ENCODE peak calls at places on chromosomes 16 and 17, in ten cellular contexts. W is H1, A is GM12865, R is fibroblast of pulmonary artery, Z is cardiac muscle cell, U is MCF 10A, T is ascending aorta, P is foreskin fibroblast, M is omental fat pad, B is HCT116. F is an unnamed sample.
A peak's percentile ranks its signal among the peaks of the same experiment; 100 is the strongest.

GRCh38 chr17:53662608-53663007 is 160.1 kb upstream of the KIF2B start:
- DNase-seq in R (no peak), B (no peak), A (no peak), U (no peak), Z (no peak), T (no peak), W (no peak), M (no peak), P (no peak), F (no peak)

GRCh38 chr16:19871721-19872120 is 12.9 kb downstream of the GPRC5B start:
- DNase-seq in T (no peak), U (no peak), Z (no peak), R (no peak), W (no peak), A (no peak), P (no peak), M (no peak), B (no peak), F (no peak)

GRCh38 chr17:47404006-47404405 is 80.3 kb downstream of the EFCAB13 start:
- DNase-seq in P (no peak), M (no peak), T (no peak), R (no peak), U (no peak), A (no peak), Z (no peak), B (no peak), W (no peak), F (no peak)

GRCh38 chr17:77316651-77317050 is 175.9 kb downstream of the SEC14L1 start:
- DNase-seq in W (no peak), B (no peak), M (no peak), P (no peak), R (no peak), T (no peak), Z (no peak), A (no peak), U (no peak), F (no peak)

GRCh38 chr16:17468611-17469010 is 2.1 kb downstream of the XYLT1 start:
- DNase-seq in P (no peak), W (no peak), R (no peak), U (no peak), T (no peak), M (no peak), Z (no peak), B (no peak), A (no peak), F (no peak)

GRCh38 chr17:46782250-46782953 is 36.1 kb downstream of the WNT3 start:
- DNase-seq in T (no peak), Z (peak; percentile 55), B (no peak), A (peak; percentile 38), R (peak; percentile 46), W (no peak), M (no peak), P (peak; percentile 60), U (peak; percentile 68), F (no peak)

GRCh38 chr17:38451030-38451839 is 23.0 kb downstream of the ARHGAP23 start:
- DNase-seq in M (no peak), A (no peak), P (peak; percentile 91), Z (peak; percentile 46), R (peak; percentile 90), B (no peak), W (peak; percentile 93), U (peak; percentile 56), T (no peak), F (no peak)

GRCh38 chr16:57299009-57299718 is 14.7 kb upstream of the PLLP start:
- DNase-seq in A (no peak), B (no peak), U (peak; percentile 76), T (peak; percentile 90), W (no peak), Z (no peak), R (no peak), P (peak; percentile 87), M (peak; percentile 38), F (no peak)

GRCh38 chr17:52477824-52478614 is 319.5 kb upstream of the CA10 start:
- DNase-seq in Z (no peak), R (no peak), M (no peak), T (no peak), B (no peak), A (no peak), U (no peak), P (no peak), W (no peak), F (no peak)

GRCh38 chr16:16122264-16122663 is 101.0 kb downstream of the ABCC6 start:
- DNase-seq in M (no peak), B (no peak), T (no peak), Z (no peak), P (no peak), W (no peak), U (no peak), A (no peak), R (no peak), F (no peak)

GRCh38 chr16:66509576-66509975 is 40.3 kb downstream of the TK2 start:
- DNase-seq in M (no peak), Z (no peak), R (no peak), U (no peak), P (no peak), B (no peak), W (no peak), T (peak; percentile 62), A (no peak), F (no peak)

GRCh38 chr17:40107266-40107980 is 7.0 kb upstream of the NR1D1 start:
- DNase-seq in A (peak; percentile 59), B (no peak), R (peak; percentile 24), U (no peak), Z (no peak), T (no peak), P (no peak), W (no peak), M (no peak), F (no peak)

GRCh38 chr17:40110026-40110425 is 9.6 kb upstream of the NR1D1 start:
- DNase-seq in B (no peak), R (no peak), T (no peak), P (no peak), Z (no peak), A (no peak), W (no peak), U (no peak), M (no peak), F (no peak)

GRCh38 chr17:40111221-40112128 is 10.3 kb upstream of the MSL1 start:
- DNase-seq in Z (peak; percentile 95), U (peak; percentile 94), R (peak; percentile 99), P (peak; percentile 97), W (no peak), T (peak; percentile 96), B (peak; percentile 81), A (peak; percentile 88), M (peak; percentile 73), F (no peak)

GRCh38 chr17:40110457-40110856 is 10.1 kb upstream of the NR1D1 start:
- DNase-seq in P (no peak), M (no peak), Z (no peak), U (no peak), R (no peak), W (no peak), T (no peak), B (no peak), A (no peak), F (no peak)

GRCh38 chr17:40109471-40109824 is 9.1 kb upstream of the NR1D1 start:
- DNase-seq in U (peak; percentile 48), B (no peak), Z (no peak), A (no peak), P (no peak), T (no peak), M (no peak), W (no peak), R (no peak), F (no peak)
- TF ChIP-seq CTCF in U (no peak), B (peak; percentile 55), Z (peak; percentile 30), A (no peak), P (peak; percentile 19), T (no peak), M (no peak), W (no peak), R (peak; percentile 23), F (peak; percentile 43)

GRCh38 chr17:7858487-7858832 is 657 bp downstream of the CYB5D1 start:
- DNase-seq in A (peak; percentile 68), U (peak; percentile 56), P (peak; percentile 85), R (peak; percentile 50), T (no peak), W (no peak), Z (peak; percentile 62), M (no peak), B (no peak), F (no peak)
- TF ChIP-seq CTCF in A (peak; percentile 34), U (peak; percentile 59), P (peak; percentile 39), R (peak; percentile 44), T (peak; percentile 10), W (peak; percentile 33), Z (peak; percentile 43), M (peak; percentile 16), B (peak; percentile 54), F (peak; percentile 56)

GRCh38 chr16:70158261-70158939 is 15.2 kb upstream of the CLEC18C start:
- DNase-seq in P (no peak), M (no peak), W (no peak), A (no peak), Z (no peak), B (no peak), U (no peak), T (no peak), R (no peak), F (no peak)

GRCh38 chr16:70159355-70160348 is 13.9 kb upstream of the CLEC18C start:
- DNase-seq in P (peak; percentile 40), Z (peak; percentile 20), M (no peak), R (no peak), U (no peak), W (no peak), A (no peak), B (no peak), T (no peak), F (no peak)

GRCh38 chr16:70156207-70156978 is 17.2 kb upstream of the CLEC18C start:
- DNase-seq in A (no peak), B (no peak), Z (no peak), T (no peak), P (no peak), U (no peak), M (no peak), R (no peak), W (no peak), F (no peak)

GRCh38 chr16:70157105-70157476 is 16.5 kb upstream of the CLEC18C start:
- DNase-seq in P (no peak), M (no peak), W (no peak), B (no peak), U (no peak), Z (no peak), R (no peak), T (no peak), A (no peak), F (no peak)

GRCh38 chr16:70157477-70158260 is 15.9 kb upstream of the CLEC18C start:
- DNase-seq in W (no peak), R (no peak), M (no peak), Z (no peak), U (no peak), A (no peak), P (no peak), T (no peak), B (no peak), F (no peak)
- TF ChIP-seq CTCF in W (no peak), R (no peak), M (no peak), Z (no peak), U (no peak), A (no peak), P (no peak), T (no peak), B (no peak), F (no peak)

GRCh38 chr16:13435873-13436474 is 484.0 kb upstream of the ERCC4 start:
- DNase-seq in U (no peak), R (no peak), B (no peak), T (no peak), M (no peak), P (no peak), Z (no peak), W (no peak), A (peak; percentile 48), F (no peak)
- TF ChIP-seq CTCF in U (no peak), R (no peak), B (no peak), T (no peak), M (no peak), P (no peak), Z (no peak), W (no peak), A (peak; percentile 34), F (no peak)

GRCh38 chr16:58768145-58768544 is 34.0 kb upstream of the GOT2 start:
- DNase-seq in P (no peak), T (no peak), W (no peak), A (no peak), B (no peak), U (no peak), Z (no peak), R (no peak), M (no peak), F (no peak)
- TF ChIP-seq CTCF in P (no peak), T (no peak), W (no peak), A (no peak), B (no peak), U (no peak), Z (no peak), R (no peak), M (no peak), F (no peak)